ENCODE peak calls at places on chromosomes 2 and 18, in eight cellular contexts. One of them, this sample, is unnamed. For H3K4me1, the result is how much of the 10 kb centered on the place peaks cover.

GRCh38 chr2:86039178-86039962 is 66.3 kb downstream of the POLR1A start:
- DNase-seq in CD8-positive, alpha-beta T cell: peak
- DNase-seq in right lobe of liver: peak
- DNase-seq in uterus: no peak
- DNase-seq in astrocyte: no peak
- DNase-seq in PC-3: no peak
- DNase-seq in Peyer's patch: peak
- DNase-seq in thoracic aorta: no peak
- DNase-seq in this sample: no peak

GRCh38 chr2:30691948-30692828 is 115.1 kb downstream of the CAPN13 start:
- DNase-seq in CD8-positive, alpha-beta T cell: no peak
- DNase-seq in right lobe of liver: no peak
- DNase-seq in uterus: no peak
- DNase-seq in astrocyte: no peak
- DNase-seq in PC-3: peak
- DNase-seq in Peyer's patch: no peak
- DNase-seq in thoracic aorta: no peak
- DNase-seq in this sample: peak

GRCh38 chr18:50697509-50697908 is 122.3 kb downstream of the MRO start:
- DNase-seq in CD8-positive, alpha-beta T cell: no peak
- DNase-seq in right lobe of liver: no peak
- DNase-seq in uterus: no peak
- DNase-seq in astrocyte: no peak
- DNase-seq in PC-3: no peak
- DNase-seq in Peyer's patch: no peak
- DNase-seq in thoracic aorta: no peak
- DNase-seq in this sample: no peak

GRCh38 chr2:20050712-20051517 is 513 bp downstream of the LAPTM4A start:
- DNase-seq in CD8-positive, alpha-beta T cell: no peak
- DNase-seq in right lobe of liver: peak
- DNase-seq in uterus: peak
- DNase-seq in astrocyte: peak
- DNase-seq in PC-3: peak
- DNase-seq in Peyer's patch: peak
- DNase-seq in thoracic aorta: no peak
- DNase-seq in this sample: peak

GRCh38 chr18:71293322-71293721 is 1004.5 kb downstream of the SOCS6 start:
- DNase-seq in CD8-positive, alpha-beta T cell: no peak
- DNase-seq in right lobe of liver: no peak
- DNase-seq in uterus: no peak
- DNase-seq in astrocyte: no peak
- DNase-seq in PC-3: peak
- DNase-seq in Peyer's patch: no peak
- DNase-seq in thoracic aorta: no peak
- DNase-seq in this sample: no peak

GRCh38 chr2:216730871-216731270 is 35.5 kb upstream of the IGFBP5 start:
- DNase-seq in CD8-positive, alpha-beta T cell: no peak
- DNase-seq in right lobe of liver: no peak
- DNase-seq in uterus: no peak
- DNase-seq in astrocyte: no peak
- DNase-seq in PC-3: no peak
- DNase-seq in Peyer's patch: no peak
- DNase-seq in thoracic aorta: no peak
- DNase-seq in this sample: no peak

GRCh38 chr2:16189019-16189850 is 248.9 kb downstream of the MYCN start:
- DNase-seq in CD8-positive, alpha-beta T cell: no peak
- DNase-seq in right lobe of liver: no peak
- DNase-seq in uterus: no peak
- DNase-seq in astrocyte: no peak
- DNase-seq in PC-3: no peak
- DNase-seq in Peyer's patch: no peak
- DNase-seq in thoracic aorta: no peak
- DNase-seq in this sample: no peak

GRCh38 chr2:233643128-233643527 is 6.9 kb downstream of the UGT1A10 start:
- DNase-seq in CD8-positive, alpha-beta T cell: no peak
- DNase-seq in right lobe of liver: no peak
- DNase-seq in uterus: no peak
- DNase-seq in astrocyte: no peak
- DNase-seq in PC-3: peak
- DNase-seq in Peyer's patch: no peak
- DNase-seq in thoracic aorta: no peak
- DNase-seq in this sample: no peak

GRCh38 chr2:152415231-152415642 is 80.3 kb downstream of the FMNL2 start:
- DNase-seq in CD8-positive, alpha-beta T cell: no peak
- DNase-seq in right lobe of liver: no peak
- DNase-seq in uterus: no peak
- DNase-seq in astrocyte: peak
- DNase-seq in PC-3: peak
- DNase-seq in Peyer's patch: no peak
- DNase-seq in thoracic aorta: no peak
- DNase-seq in this sample: no peak

GRCh38 chr2:53903011-53903410 is 43.2 kb upstream of the GPR75 start:
- DNase-seq in CD8-positive, alpha-beta T cell: no peak
- DNase-seq in right lobe of liver: no peak
- DNase-seq in uterus: no peak
- DNase-seq in astrocyte: no peak
- DNase-seq in PC-3: no peak
- DNase-seq in Peyer's patch: no peak
- DNase-seq in thoracic aorta: no peak
- DNase-seq in this sample: no peak

GRCh38 chr2:56133931-56134629 is 49.7 kb upstream of the CCDC85A start:
- DNase-seq in CD8-positive, alpha-beta T cell: no peak
- DNase-seq in right lobe of liver: no peak
- DNase-seq in uterus: no peak
- DNase-seq in astrocyte: no peak
- DNase-seq in PC-3: no peak
- DNase-seq in Peyer's patch: no peak
- DNase-seq in thoracic aorta: no peak
- DNase-seq in this sample: no peak

GRCh38 chr2:113806217-113806913 is 49.9 kb upstream of the SLC35F5 start:
- DNase-seq in CD8-positive, alpha-beta T cell: no peak
- DNase-seq in right lobe of liver: no peak
- DNase-seq in uterus: no peak
- DNase-seq in astrocyte: no peak
- DNase-seq in PC-3: peak
- DNase-seq in Peyer's patch: no peak
- DNase-seq in thoracic aorta: no peak
- DNase-seq in this sample: no peak

GRCh38 chr2:10186868-10187535 is 64.5 kb downstream of the RRM2 start:
- DNase-seq in CD8-positive, alpha-beta T cell: no peak
- DNase-seq in right lobe of liver: peak
- DNase-seq in uterus: no peak
- DNase-seq in astrocyte: no peak
- DNase-seq in PC-3: no peak
- DNase-seq in Peyer's patch: no peak
- DNase-seq in thoracic aorta: no peak
- DNase-seq in this sample: no peak

GRCh38 chr2:118709786-118710185 is 137.7 kb downstream of the EN1 start:
- DNase-seq in CD8-positive, alpha-beta T cell: no peak
- DNase-seq in right lobe of liver: no peak
- DNase-seq in uterus: no peak
- DNase-seq in astrocyte: no peak
- DNase-seq in PC-3: no peak
- DNase-seq in Peyer's patch: no peak
- DNase-seq in thoracic aorta: no peak
- DNase-seq in this sample: no peak

GRCh38 chr2:32210767-32211408 is 45.2 kb downstream of the SLC30A6 start:
- DNase-seq in CD8-positive, alpha-beta T cell: no peak
- DNase-seq in right lobe of liver: no peak
- DNase-seq in uterus: no peak
- DNase-seq in astrocyte: no peak
- DNase-seq in PC-3: no peak
- DNase-seq in Peyer's patch: no peak
- DNase-seq in thoracic aorta: no peak
- DNase-seq in this sample: no peak

GRCh38 chr2:144801766-144802165 is 281.8 kb upstream of the ZEB2 start:
- DNase-seq in CD8-positive, alpha-beta T cell: no peak
- DNase-seq in right lobe of liver: no peak
- DNase-seq in uterus: no peak
- DNase-seq in astrocyte: peak
- DNase-seq in PC-3: peak
- DNase-seq in Peyer's patch: no peak
- DNase-seq in thoracic aorta: no peak
- DNase-seq in this sample: no peak

DNA sequence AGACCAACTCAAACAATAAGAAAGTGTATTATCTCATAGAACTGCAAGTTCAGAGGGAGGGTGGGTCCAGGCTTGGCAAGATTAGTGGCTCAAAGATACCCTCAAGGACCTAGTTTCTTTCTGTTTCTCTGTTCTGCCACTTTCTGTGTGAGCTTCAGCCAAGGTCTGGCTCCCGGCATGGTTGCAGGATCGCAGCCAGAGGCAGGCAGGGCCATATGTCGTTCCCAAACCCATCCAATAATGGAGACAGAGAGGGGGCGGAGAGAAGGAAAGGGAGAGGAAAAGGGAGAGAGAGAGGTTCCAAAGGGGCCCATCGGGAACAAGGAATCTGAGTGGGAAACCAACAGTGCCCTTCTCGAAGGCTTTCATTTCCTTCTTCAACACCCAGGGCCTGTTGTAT is 169.1 kb upstream of the NCK2 start:
- DNase-seq in CD8-positive, alpha-beta T cell: no peak
- DNase-seq in right lobe of liver: no peak
- DNase-seq in uterus: no peak
- DNase-seq in astrocyte: no peak
- DNase-seq in PC-3: no peak
- DNase-seq in Peyer's patch: no peak
- DNase-seq in thoracic aorta: no peak
- DNase-seq in this sample: no peak
- H3K4me3 ChIP-seq in CD8-positive, alpha-beta T cell: no peak
- H3K4me3 ChIP-seq in right lobe of liver: no peak
- H3K4me3 ChIP-seq in uterus: no peak
- H3K4me3 ChIP-seq in astrocyte: no peak
- H3K4me3 ChIP-seq in PC-3: no peak
- H3K4me3 ChIP-seq in Peyer's patch: no peak
- H3K4me3 ChIP-seq in thoracic aorta: peak
- H3K4me3 ChIP-seq in this sample: no peak

GRCh38 chr2:26070684-26071189 is 36.9 kb downstream of the RAB10 start:
- DNase-seq in CD8-positive, alpha-beta T cell: no peak
- DNase-seq in right lobe of liver: no peak
- DNase-seq in uterus: no peak
- DNase-seq in astrocyte: no peak
- DNase-seq in PC-3: no peak
- DNase-seq in Peyer's patch: no peak
- DNase-seq in thoracic aorta: no peak
- DNase-seq in this sample: no peak

GRCh38 chr2:26067186-26067974 is 33.5 kb downstream of the RAB10 start:
- DNase-seq in CD8-positive, alpha-beta T cell: no peak
- DNase-seq in right lobe of liver: no peak
- DNase-seq in uterus: no peak
- DNase-seq in astrocyte: no peak
- DNase-seq in PC-3: no peak
- DNase-seq in Peyer's patch: no peak
- DNase-seq in thoracic aorta: no peak
- DNase-seq in this sample: no peak

GRCh38 chr2:26064846-26065245 is 31.0 kb downstream of the RAB10 start:
- DNase-seq in CD8-positive, alpha-beta T cell: no peak
- DNase-seq in right lobe of liver: no peak
- DNase-seq in uterus: no peak
- DNase-seq in astrocyte: no peak
- DNase-seq in PC-3: peak
- DNase-seq in Peyer's patch: no peak
- DNase-seq in thoracic aorta: no peak
- DNase-seq in this sample: no peak

GRCh38 chr2:26068602-26069298 is 34.9 kb downstream of the RAB10 start:
- DNase-seq in CD8-positive, alpha-beta T cell: peak
- DNase-seq in right lobe of liver: no peak
- DNase-seq in uterus: no peak
- DNase-seq in astrocyte: peak
- DNase-seq in PC-3: peak
- DNase-seq in Peyer's patch: no peak
- DNase-seq in thoracic aorta: no peak
- DNase-seq in this sample: no peak

DNA sequence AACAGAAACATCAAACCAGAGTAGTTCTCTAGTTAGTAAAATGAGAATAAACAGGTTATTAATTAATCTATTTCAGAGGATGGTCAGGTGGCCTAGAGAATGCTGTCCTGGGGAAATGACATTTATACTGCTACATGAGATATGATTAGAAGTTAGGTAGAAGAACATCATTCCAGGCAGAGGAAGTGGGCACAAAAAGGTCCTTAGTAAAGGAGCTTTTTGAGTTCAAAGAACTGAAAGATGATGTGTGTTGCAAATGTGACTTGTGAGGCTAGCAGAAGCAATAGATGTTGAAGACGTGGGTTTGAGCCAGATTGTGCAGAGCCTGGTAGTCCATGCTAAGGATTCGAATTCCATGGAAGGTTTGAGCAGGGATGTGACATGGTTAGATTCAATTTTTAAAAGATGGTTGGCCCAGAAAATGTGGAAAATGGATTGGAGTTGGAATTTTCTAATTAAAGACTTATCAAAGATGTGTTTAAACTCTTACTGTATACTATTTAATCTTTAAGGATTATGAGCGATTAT is 34.2 kb downstream of the RAB10 start:
- DNase-seq in CD8-positive, alpha-beta T cell: no peak
- DNase-seq in right lobe of liver: no peak
- DNase-seq in uterus: no peak
- DNase-seq in astrocyte: no peak
- DNase-seq in PC-3: no peak
- DNase-seq in Peyer's patch: no peak
- DNase-seq in thoracic aorta: no peak
- DNase-seq in this sample: no peak
- H3K4me1 ChIP-seq in CD8-positive, alpha-beta T cell: under half
- H3K4me1 ChIP-seq in right lobe of liver: under half
- H3K4me1 ChIP-seq in uterus: under half
- H3K4me1 ChIP-seq in astrocyte: under half
- H3K4me1 ChIP-seq in PC-3: under half
- H3K4me1 ChIP-seq in Peyer's patch: under half
- H3K4me1 ChIP-seq in thoracic aorta: under half
- H3K4me1 ChIP-seq in this sample: half or more

DNA sequence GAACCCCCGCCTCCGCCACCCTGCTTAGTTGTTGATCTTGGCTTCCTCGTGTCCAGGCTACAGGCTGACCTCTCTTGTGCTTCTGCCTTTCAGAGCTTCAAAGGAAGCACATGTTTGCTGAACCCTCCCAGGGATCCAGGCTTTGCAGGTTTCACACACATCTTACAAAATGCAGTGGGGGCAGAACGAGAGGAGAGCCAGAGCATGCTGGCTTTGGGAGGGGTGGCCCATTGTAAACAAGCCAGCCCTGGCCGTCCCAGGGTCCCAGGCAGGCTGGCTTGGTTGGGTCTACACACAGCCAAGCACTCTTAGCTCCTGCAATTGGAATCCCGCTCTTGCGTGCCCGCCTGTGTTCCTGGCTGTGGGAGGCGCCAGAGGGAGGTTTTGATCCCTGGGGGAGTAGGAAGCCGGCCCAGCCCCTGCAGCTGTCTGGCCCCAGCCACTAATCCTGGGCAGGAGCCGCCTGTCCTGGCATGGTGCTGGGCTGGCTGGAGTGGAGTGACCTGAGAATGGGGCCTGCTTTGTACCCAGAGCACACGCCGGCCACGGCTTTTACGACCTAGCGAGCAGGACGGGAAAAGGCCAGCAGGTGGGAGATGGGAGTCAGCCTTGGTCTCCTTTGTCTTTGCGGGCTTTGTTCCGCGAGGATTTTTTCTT is 53.9 kb downstream of the SH3BP4 start:
- DNase-seq in CD8-positive, alpha-beta T cell: no peak
- DNase-seq in right lobe of liver: peak
- DNase-seq in uterus: peak
- DNase-seq in astrocyte: no peak
- DNase-seq in PC-3: no peak
- DNase-seq in Peyer's patch: no peak
- DNase-seq in thoracic aorta: no peak
- DNase-seq in this sample: peak
- TF ChIP-seq CTCF in CD8-positive, alpha-beta T cell: no peak
- TF ChIP-seq CTCF in right lobe of liver: peak
- TF ChIP-seq CTCF in uterus: no peak
- TF ChIP-seq CTCF in astrocyte: no peak
- TF ChIP-seq CTCF in PC-3: no peak
- TF ChIP-seq CTCF in Peyer's patch: no peak
- TF ChIP-seq CTCF in thoracic aorta: peak
- TF ChIP-seq CTCF in this sample: peak

GRCh38 chr2:189791338-189792042 is 7.2 kb downstream of the PMS1 start:
- DNase-seq in CD8-positive, alpha-beta T cell: no peak
- DNase-seq in right lobe of liver: no peak
- DNase-seq in uterus: no peak
- DNase-seq in astrocyte: no peak
- DNase-seq in PC-3: no peak
- DNase-seq in Peyer's patch: no peak
- DNase-seq in thoracic aorta: no peak
- DNase-seq in this sample: no peak
- H3K4me3 ChIP-seq in CD8-positive, alpha-beta T cell: no peak
- H3K4me3 ChIP-seq in right lobe of liver: no peak
- H3K4me3 ChIP-seq in uterus: no peak
- H3K4me3 ChIP-seq in astrocyte: no peak
- H3K4me3 ChIP-seq in PC-3: no peak
- H3K4me3 ChIP-seq in Peyer's patch: no peak
- H3K4me3 ChIP-seq in thoracic aorta: no peak
- H3K4me3 ChIP-seq in this sample: no peak

This sample was measured in psoas muscle.